ENCODE peak calls at places on chromosome 15, in four cellular contexts. B is WTC11; Q is BE2C; T is CD8-positive, alpha-beta T cell. M is an unnamed sample.

GRCh38 chr15:51751687-51752683 is 588 bp downstream of the TMOD2 start:
- DNase-seq in T (no peak), Q (peak), B (peak), M (peak)

GRCh38 chr15:74320358-74321247 is 46.8 kb downstream of the CYP11A1 start:
- DNase-seq in Q (peak), T (no peak), B (peak), M (no peak)

GRCh38 chr15:101495334-101496197 is 6.1 kb upstream of the PCSK6 start:
- DNase-seq in B (no peak), Q (no peak), T (no peak), M (no peak)

GRCh38 chr15:76381366-76381765 is 44.8 kb downstream of the ISL2 start:
- DNase-seq in B (no peak), T (no peak), Q (no peak), M (no peak)

GRCh38 chr15:101121511-101122090 is 130.2 kb downstream of the CHSY1 start:
- DNase-seq in Q (peak), T (no peak), B (peak), M (peak)

GRCh38 chr15:81047948-81048347 is 47.2 kb downstream of the TLNRD1 start:
- DNase-seq in B (no peak), Q (no peak), T (no peak), M (no peak)

GRCh38 chr15:40787344-40787841 is 17.6 kb downstream of the C15orf62 start:
- DNase-seq in T (peak), B (peak), Q (no peak), M (no peak)

GRCh38 chr15:75928680-75929608 is 25.3 kb downstream of the FBXO22 start:
- DNase-seq in T (no peak), Q (peak), B (peak), M (no peak)

GRCh38 chr15:63186065-63186464 is 3.3 kb upstream of the RAB8B start:
- DNase-seq in Q (no peak), B (no peak), T (no peak), M (no peak)

GRCh38 chr15:71800835-71801745 is 9.3 kb upstream of the NR2E3 start:
- DNase-seq in T (no peak), B (peak), Q (peak), M (no peak)

GRCh38 chr15:40282144-40282869 is 557 bp downstream of the ANKRD63 start:
- DNase-seq in B (peak), T (peak), Q (peak), M (peak)

GRCh38 chr15:35439291-35439690 is 106.7 kb downstream of the DPH6 start:
- DNase-seq in T (no peak), B (no peak), Q (no peak), M (no peak)

GRCh38 chr15:42057744-42058646 is 36.4 kb downstream of the PLA2G4D start:
- DNase-seq in T (no peak), Q (no peak), B (no peak), M (no peak)

GRCh38 chr15:66613743-66614142 is 47.9 kb upstream of the LCTL start:
- DNase-seq in T (no peak), B (no peak), Q (no peak), M (no peak)

GRCh38 chr15:50765202-50765967 is at the start of gene SPPL2A:
- DNase-seq in T (peak), B (peak), Q (peak), M (peak)

GRCh38 chr15:41066516-41066915 is 49.6 kb downstream of the INO80 start:
- DNase-seq in Q (no peak), B (no peak), T (no peak), M (no peak)

GRCh38 chr15:80152896-80153876 is at the start of gene FAH:
- DNase-seq in B (no peak), Q (no peak), T (peak), M (peak)

GRCh38 chr15:76932090-76932966 is 779 bp downstream of the RCN2 start:
- DNase-seq in T (no peak), B (no peak), Q (no peak), M (no peak)

GRCh38 chr15:101538996-101539395 is 49.5 kb upstream of the PCSK6 start:
- DNase-seq in T (no peak), Q (no peak), B (no peak), M (no peak)

GRCh38 chr15:77547801-77548607 is 84.7 kb downstream of the LINGO1 start:
- DNase-seq in T (no peak), Q (no peak), B (no peak), M (no peak)

GRCh38 chr15:70505971-70506887 is 257.1 kb downstream of the UACA start:
- DNase-seq in T (no peak), B (peak), Q (no peak), M (no peak)

GRCh38 chr15:78875107-78875914 is 2.6 kb downstream of the MORF4L1 start:
- DNase-seq in B (no peak), Q (no peak), T (no peak), M (no peak)

GRCh38 chr15:92653366-92653765 is 2.2 kb downstream of the FAM174B start:
- DNase-seq in Q (no peak), B (no peak), T (no peak), M (no peak)

GRCh38 chr15:45521596-45522167 is 873 bp downstream of the SLC30A4 start:
- DNase-seq in T (no peak), Q (no peak), B (no peak), M (no peak)

GRCh38 chr15:71575474-71576045 is 234.8 kb upstream of the NR2E3 start:
- DNase-seq in B (no peak), T (no peak), Q (no peak), M (no peak)

GRCh38 chr15:62742409-62743171 is 300.0 kb upstream of the TPM1 start:
- DNase-seq in Q (peak), B (peak), T (no peak), M (no peak)

GRCh38 chr15:64596701-64597468 is 136.5 kb downstream of the ZNF609 start:
- DNase-seq in T (peak), Q (peak), B (no peak), M (no peak)

GRCh38 chr15:90465140-90465929 is 64.4 kb upstream of the CRTC3 start:
- DNase-seq in Q (no peak), T (no peak), B (no peak), M (no peak)

GRCh38 chr15:90459368-90459767 is 70.4 kb upstream of the CRTC3 start:
- DNase-seq in Q (no peak), T (no peak), B (no peak), M (no peak)

GRCh38 chr15:90460142-90460824 is 69.4 kb upstream of the CRTC3 start:
- DNase-seq in T (no peak), B (no peak), Q (no peak), M (no peak)

GRCh38 chr15:90465930-90466567 is 63.7 kb upstream of the CRTC3 start:
- DNase-seq in Q (no peak), T (no peak), B (no peak), M (no peak)

GRCh38 chr15:90463381-90463780 is 66.3 kb upstream of the CRTC3 start:
- DNase-seq in B (no peak), T (no peak), Q (no peak), M (no peak)
- TF ChIP-seq CTCF in B (no peak), T (no peak), Q (no peak), M (no peak)

DNA sequence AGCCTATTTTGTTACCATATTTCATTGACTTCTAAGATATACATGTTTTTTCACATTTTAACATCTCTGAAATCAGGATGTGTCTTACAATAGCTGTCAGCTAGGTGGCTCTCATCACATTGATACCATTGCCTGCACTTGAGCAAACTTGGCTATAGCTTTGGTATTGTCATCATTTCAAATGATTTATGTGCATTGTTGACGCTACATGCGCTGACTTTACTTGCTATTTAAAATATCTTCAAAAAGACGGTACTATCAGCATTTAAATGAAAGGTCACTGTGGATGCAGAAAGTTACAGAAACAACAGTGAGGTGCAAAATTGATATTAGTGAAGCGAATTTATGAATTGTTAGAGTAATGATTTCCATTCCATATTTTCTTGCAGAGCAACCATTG is 54.0 kb upstream of the ABHD2 start:
- DNase-seq in B (no peak), T (no peak), Q (no peak), M (no peak)
- TF ChIP-seq CTCF in B (no peak), T (no peak), Q (peak), M (no peak)

DNA sequence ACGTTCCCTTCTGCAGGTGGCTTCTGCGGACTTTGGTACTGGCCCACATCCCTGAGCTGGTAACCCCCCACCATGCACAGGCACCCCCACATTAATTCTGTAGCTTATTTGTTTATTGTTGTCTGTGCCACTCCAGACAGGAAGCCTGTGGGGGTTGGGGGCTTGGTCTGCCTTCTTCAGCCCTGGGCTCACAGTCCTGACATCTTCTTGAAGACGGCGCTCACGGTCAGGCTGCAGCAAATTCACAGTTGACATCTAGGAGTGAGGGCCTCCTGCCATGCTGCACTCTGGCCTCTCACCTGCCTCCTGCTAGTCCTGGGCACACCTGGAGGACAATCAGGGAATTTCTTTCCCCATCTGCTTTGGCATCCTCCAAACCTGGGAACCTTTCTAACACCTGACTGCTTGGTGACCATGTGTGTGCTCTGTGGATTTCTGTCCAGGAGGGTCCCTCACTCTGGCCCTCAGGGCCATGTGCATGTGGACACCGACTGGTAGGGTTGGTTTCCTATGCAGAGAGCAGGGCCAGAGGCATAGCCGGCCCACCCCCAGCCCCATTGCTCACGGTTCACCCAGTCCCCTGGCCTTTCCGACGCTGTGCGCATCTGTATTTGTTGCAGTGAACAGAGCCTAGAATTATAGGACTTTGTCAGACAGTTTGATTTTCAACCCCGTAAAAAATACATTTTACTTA is 68.8 kb downstream of the APBA2 start:
- DNase-seq in B (no peak), T (no peak), Q (peak), M (no peak)
- TF ChIP-seq CTCF in B (no peak), T (no peak), Q (no peak), M (no peak)

DNA sequence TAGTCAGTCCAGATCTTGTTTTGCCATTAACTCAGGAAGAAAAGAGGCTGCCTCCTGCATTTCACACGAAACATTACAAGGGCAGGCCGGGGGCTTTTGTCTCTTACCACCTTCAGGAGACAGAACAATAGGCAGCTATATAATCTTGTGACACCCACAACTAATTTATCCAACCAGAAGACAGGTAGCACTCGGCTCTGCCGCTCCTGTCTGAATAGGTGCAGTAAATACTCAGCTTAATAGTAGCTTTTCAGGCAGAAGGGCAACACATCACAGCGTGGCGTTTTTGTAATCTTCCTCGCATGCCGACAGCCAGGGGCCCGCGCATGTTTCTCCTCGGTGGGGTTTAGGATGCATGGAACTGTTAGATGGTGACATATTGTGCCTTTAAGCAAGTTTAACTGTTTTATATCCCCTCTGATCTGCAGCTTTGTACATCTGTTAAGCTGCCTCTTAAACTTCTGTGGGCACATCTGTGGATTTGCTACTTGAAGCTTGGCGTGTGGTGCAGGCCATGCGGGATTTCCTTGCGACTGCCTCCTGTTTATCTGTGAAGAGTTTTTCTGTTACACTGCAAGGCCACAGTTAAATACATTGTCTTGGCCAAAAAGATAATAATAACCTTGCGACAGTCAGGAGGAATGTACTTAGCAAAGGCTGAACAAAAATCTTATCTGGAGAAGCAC is 123.2 kb upstream of the BNIP2 start:
- DNase-seq in Q (no peak), B (no peak), T (no peak), M (no peak)
- TF ChIP-seq CTCF in Q (no peak), B (no peak), T (no peak), M (no peak)